ENCODE peak calls at places on chromosomes 13 and 19, in four cellular contexts. E is IMR-90, N is K562, P is GM12878. K is an unnamed sample.

GRCh38 chr19:49677901-49678674 is 1.0 kb downstream of the PRMT1 start:
- DNase-seq in P (no peak), N (peak), E (peak), K (peak)

GRCh38 chr13:28324181-28324789 is 170.6 kb downstream of the FLT1 start:
- DNase-seq in E (peak), N (peak), P (peak), K (peak)

GRCh38 chr19:40530091-40530901 is 46.4 kb upstream of the SHKBP1 start:
- DNase-seq in E (no peak), N (peak), P (no peak), K (no peak)

GRCh38 chr13:54091884-54092283 is 1063.3 kb downstream of the OLFM4 start:
- DNase-seq in E (no peak), N (no peak), P (no peak), K (no peak)

GRCh38 chr13:20715340-20715732 is 11.8 kb downstream of the IL17D start:
- DNase-seq in P (no peak), E (no peak), N (no peak), K (no peak)

GRCh38 chr13:28370448-28370847 is 124.5 kb downstream of the FLT1 start:
- DNase-seq in E (peak), N (no peak), P (no peak), K (no peak)

GRCh38 chr19:28596561-28597071 is 616.3 kb downstream of the UQCRFS1 start:
- DNase-seq in E (no peak), P (no peak), N (no peak), K (no peak)

GRCh38 chr19:49809155-49809986 is 3.7 kb downstream of the FUZ start:
- DNase-seq in E (no peak), P (no peak), N (no peak), K (peak)

GRCh38 chr19:53594811-53595509 is 36.8 kb upstream of the DPRX start:
- DNase-seq in P (no peak), N (peak), E (no peak), K (no peak)

GRCh38 chr13:51223284-51224270 is 1.4 kb downstream of the FAM124A start:
- DNase-seq in N (no peak), P (no peak), E (no peak), K (peak)

GRCh38 chr19:3409346-3410064 is 43.1 kb downstream of the NFIC start:
- DNase-seq in N (no peak), P (no peak), E (no peak), K (no peak)

GRCh38 chr13:40629678-40630384 is 36.6 kb downstream of the FOXO1 start:
- DNase-seq in P (peak), N (no peak), E (no peak), K (no peak)

GRCh38 chr19:49058592-49058991 is 1.0 kb upstream of the CGB7 start:
- DNase-seq in N (peak), P (no peak), E (peak), K (no peak)

GRCh38 chr13:25971077-25971476 is 80.7 kb downstream of the SHISA2 start:
- DNase-seq in N (no peak), E (no peak), P (no peak), K (no peak)

GRCh38 chr13:77207943-77208342 is 119.0 kb downstream of the MYCBP2 start:
- DNase-seq in E (peak), N (no peak), P (no peak), K (peak)

GRCh38 chr13:67438465-67438864 is 208.3 kb upstream of the PCDH9 start:
- DNase-seq in N (no peak), P (no peak), E (no peak), K (no peak)

GRCh38 chr19:45173816-45174215 is 4.2 kb downstream of the TRAPPC6A start:
- DNase-seq in E (peak), P (no peak), N (no peak), K (no peak)

GRCh38 chr13:76711515-76712182 is 174.6 kb downstream of the KCTD12 start:
- DNase-seq in E (peak), P (no peak), N (no peak), K (peak)

GRCh38 chr19:5011476-5012238 is 42.7 kb downstream of the KDM4B start:
- DNase-seq in N (no peak), E (no peak), P (no peak), K (no peak)

DNA sequence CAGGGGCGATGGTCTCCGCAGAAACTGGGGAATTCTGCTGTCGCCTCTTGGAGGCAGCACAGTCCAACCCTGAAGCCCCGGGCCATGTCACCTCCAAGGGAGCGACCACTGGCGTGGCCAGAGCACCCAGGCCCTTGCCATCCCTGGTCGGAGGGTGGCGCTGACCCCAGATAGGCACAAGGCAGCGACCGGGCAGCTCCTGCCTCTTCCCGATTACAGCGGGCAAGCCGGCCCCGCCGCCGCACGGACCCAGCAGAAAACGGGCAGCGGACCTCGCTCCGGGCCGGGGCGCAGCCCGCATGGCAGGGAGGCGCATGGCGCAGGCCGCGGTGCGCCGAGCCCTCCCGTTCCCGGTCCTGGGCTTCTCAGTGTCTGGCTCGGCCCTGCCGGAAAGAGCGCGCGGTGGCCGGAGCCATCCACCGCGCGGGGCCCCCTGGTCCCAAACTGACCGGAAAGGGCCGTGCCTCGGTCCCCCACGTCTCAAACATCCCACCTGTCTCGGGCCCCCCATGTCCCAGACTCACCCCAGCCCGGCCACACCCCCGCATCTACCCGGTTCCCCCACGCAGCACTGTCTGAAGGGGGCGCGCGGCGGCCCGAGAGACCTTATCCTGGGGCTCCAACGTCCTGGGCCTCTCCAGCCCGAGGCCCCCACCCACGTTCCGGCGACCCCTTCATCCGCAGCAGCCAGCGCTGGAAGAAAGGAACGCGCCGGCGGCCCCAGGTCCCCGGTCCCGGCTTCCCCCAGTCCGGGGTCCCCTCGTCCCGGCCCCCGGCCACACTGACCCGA is 725 bp downstream of the CERS1 start:
- DNase-seq in P (no peak), E (no peak), N (peak), K (peak)
- H3K27ac ChIP-seq in P (no peak), E (no peak), N (no peak), K (no peak)

DNA sequence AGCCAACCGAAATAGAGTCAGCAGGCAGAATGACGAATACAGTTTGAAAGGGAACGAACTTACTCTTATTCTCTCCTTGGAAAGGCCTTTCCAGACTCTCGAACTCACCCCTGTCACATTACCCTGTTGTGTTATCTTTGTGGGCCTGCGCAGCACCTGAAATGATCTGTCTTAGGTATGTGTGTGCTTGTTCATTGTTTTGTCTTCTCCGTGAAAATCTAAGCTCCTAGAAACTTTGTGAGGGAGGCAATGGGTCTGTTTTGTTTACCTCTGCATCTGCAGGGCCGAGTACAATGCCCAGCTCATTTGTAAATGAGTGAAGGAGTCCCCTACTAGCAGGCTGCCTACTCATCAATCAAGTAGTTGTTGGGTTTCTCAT is 19.6 kb downstream of the HMGB1 start:
- DNase-seq in P (no peak), N (no peak), E (no peak), K (no peak)
- H3K9ac ChIP-seq in P (peak), N (no peak), E (peak), K (no peak)

GRCh38 chr13:114079601-114080536 is 52.6 kb downstream of the RASA3 start:
- DNase-seq in N (no peak), P (no peak), E (no peak), K (no peak)
- TF ChIP-seq FOS in N (no peak), P (no peak), E (no peak), K (no peak)

GRCh38 chr19:46955114-46955812 is 64.4 kb upstream of the NPAS1 start:
- DNase-seq in P (no peak), N (peak), E (peak), K (peak)
- H3K27ac ChIP-seq in P (peak), N (peak), E (no peak), K (peak)